ENCODE peak calls at places on chromosomes 16 and 17, in four cellular contexts. Y, R, Q and L are unnamed samples.

GRCh38 chr17:1793447-1793806 is 31.6 kb downstream of the SERPINF1 start:
- DNase-seq in Q (no peak), Y (no peak), R (no peak), L (no peak)

GRCh38 chr16:24163935-24164334 is 92.2 kb upstream of the CACNG3 start:
- DNase-seq in Q (no peak), Y (no peak), R (no peak), L (no peak)

GRCh38 chr17:37828313-37829124 is 83.7 kb upstream of the HNF1B start:
- DNase-seq in Q (peak; percentile 71), Y (no peak), R (no peak), L (no peak)

GRCh38 chr17:77352996-77353395 is 212.2 kb downstream of the SEC14L1 start:
- DNase-seq in R (no peak), Y (no peak), Q (no peak), L (no peak)

GRCh38 chr16:16086653-16087446 is 136.4 kb downstream of the ABCC6 start:
- DNase-seq in Y (no peak), R (no peak), Q (no peak), L (no peak)

GRCh38 chr17:59423137-59423703 is 91.8 kb downstream of the YPEL2 start:
- DNase-seq in R (peak; percentile 62), Y (no peak), Q (peak; percentile 68), L (no peak)

GRCh38 chr17:67289174-67289876 is 44.3 kb upstream of the HELZ start:
- DNase-seq in Q (no peak), R (peak; percentile 55), Y (no peak), L (no peak)

GRCh38 chr17:66995944-66996343 is 31.4 kb downstream of the CACNG4 start:
- DNase-seq in Y (no peak), Q (no peak), R (no peak), L (no peak)

GRCh38 chr17:13346081-13346533 is 255.6 kb downstream of the HS3ST3A1 start:
- DNase-seq in Y (no peak), R (peak; percentile 98), Q (no peak), L (no peak)

GRCh38 chr16:28511031-28511430 is 4.4 kb upstream of the IL27 start:
- DNase-seq in Q (no peak), R (no peak), Y (no peak), L (no peak)

GRCh38 chr17:73522107-73522506 is 122.1 kb downstream of the SDK2 start:
- DNase-seq in Y (peak; percentile 53), Q (no peak), R (no peak), L (no peak)

GRCh38 chr17:29050176-29050575 is 7.2 kb downstream of the PIPOX start:
- DNase-seq in Y (no peak), Q (no peak), R (no peak), L (no peak)

DNA sequence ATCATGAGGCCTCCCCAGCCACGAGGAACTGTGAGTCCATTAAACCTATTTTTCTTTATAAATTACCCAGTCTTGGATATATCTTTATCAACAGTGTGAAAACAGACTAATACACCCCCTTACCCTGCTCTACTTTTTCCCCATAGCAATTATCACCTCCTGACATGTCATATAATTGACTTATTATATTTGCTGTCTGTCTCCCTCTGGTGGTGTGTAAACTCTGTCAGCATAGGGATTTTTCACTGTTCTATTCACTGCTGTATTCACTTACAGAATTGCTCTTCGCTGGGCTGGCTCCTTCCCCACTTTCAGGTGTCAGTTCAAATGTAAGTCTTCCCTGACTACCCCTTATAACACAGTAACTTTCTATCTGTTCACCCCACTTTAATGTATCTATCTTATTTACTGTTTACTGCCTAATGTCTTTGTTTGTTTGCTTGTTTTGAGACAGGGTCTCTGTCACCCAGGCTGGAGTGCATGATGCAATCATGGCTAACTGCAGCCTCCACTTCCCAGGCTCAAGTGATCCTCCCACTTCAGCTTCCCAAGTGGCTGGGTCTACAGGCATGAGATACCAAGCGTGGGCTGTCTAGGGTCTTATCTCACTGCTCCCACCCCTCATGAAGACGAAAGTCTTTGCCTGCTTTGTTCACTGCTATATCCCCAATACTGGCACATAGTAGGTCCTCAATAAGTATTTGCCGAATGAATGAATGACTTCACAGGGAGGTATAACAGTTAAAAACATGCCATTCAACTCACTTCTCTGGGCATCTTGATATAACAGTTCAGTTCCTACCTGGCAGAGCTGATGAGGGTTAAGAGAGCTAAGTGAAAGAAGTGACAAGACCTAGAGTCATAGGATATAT is 52.4 kb upstream of the CDH3 start:
- DNase-seq in Y (no peak), R (no peak), Q (peak; percentile 32), L (no peak)
- TF ChIP-seq CTCF in Y (no peak), R (peak; percentile 28), Q (no peak), L (no peak)

DNA sequence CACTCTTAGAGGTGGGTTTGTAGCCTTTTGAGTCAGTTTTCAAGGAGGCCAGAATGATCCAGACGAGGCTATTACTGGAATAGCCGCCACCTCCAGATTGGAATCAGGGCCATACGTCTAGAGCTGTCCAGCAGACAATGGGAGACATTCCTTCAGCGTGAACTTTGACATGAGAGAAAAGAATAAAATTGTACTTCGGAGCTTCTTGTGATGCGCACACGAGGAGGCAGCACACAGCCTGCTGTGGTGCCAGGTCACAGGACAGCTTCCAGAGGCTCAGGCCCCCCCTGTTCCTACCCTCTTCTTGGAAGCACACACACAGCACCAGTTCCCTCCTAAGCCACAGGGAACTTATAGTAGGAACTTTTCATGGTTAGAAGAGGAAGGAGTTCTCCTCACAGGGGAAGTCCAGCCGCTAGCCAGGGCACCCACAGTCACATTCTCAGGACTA is 81.0 kb downstream of the VPS53 start:
- DNase-seq in Q (no peak), Y (no peak), R (peak; percentile 87), L (no peak)
- TF ChIP-seq CTCF in Q (no peak), Y (no peak), R (no peak), L (no peak)

GRCh38 chr17:38883592-38884526 is 14.0 kb downstream of the LASP1 start:
- DNase-seq in Y (peak; percentile 47), R (peak; percentile 46), Q (no peak), L (no peak)
- TF ChIP-seq CTCF in Y (peak; percentile 25), R (peak; percentile 13), Q (peak; percentile 13), L (no peak)

GRCh38 chr17:34586346-34586846 is 7.0 kb downstream of the TMEM132E start:
- DNase-seq in R (no peak), Y (no peak), Q (no peak), L (no peak)

GRCh38 chr17:34581446-34582184 is 2.2 kb downstream of the TMEM132E start:
- DNase-seq in R (no peak), Q (no peak), Y (no peak), L (no peak)

GRCh38 chr17:34582901-34583245 is 3.5 kb downstream of the TMEM132E start:
- DNase-seq in Y (no peak), R (no peak), Q (no peak), L (no peak)

GRCh38 chr17:34582185-34582900 is 3.0 kb downstream of the TMEM132E start:
- DNase-seq in Y (no peak), R (no peak), Q (no peak), L (no peak)

GRCh38 chr17:34584805-34585416 is 5.5 kb downstream of the TMEM132E start:
- DNase-seq in Q (peak; percentile 28), R (peak; percentile 7), Y (no peak), L (no peak)
- TF ChIP-seq CTCF in Q (peak; percentile 27), R (peak; percentile 13), Y (no peak), L (no peak)

DNA sequence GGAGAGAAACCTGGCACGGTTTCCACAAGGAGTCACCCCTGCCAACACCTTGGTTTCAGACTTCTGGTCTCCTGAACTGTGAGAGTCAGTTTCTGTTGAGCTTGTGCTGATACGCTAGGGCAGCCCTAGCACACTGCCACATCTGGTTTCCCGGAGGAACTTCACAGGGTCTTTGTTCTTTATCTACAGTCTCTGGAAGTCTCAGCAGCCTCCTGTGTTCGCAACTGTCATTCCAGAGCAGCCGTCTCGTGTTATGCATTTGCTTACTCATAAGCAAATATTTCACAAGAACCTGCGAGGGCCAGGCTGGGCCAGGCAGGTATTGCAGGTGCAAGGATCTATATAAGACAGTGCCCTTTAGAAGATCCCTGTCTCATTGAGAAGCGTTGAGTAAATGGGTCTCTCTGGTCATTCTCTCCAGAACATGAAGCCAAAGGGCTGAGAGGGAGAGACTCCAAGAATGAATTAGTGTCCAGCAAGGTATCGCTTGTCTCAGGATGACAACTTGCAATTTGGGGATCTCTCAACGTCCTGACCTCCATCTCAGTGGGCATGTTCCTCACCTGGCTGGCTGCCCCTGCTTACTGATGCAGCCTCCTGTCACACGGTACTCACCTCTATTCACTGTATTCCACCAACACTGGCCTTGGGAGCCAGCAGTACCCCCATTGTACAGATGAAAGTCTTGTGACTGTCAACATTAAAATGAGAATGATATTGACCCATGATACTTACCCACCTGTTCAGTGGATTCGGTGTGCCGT is 141.2 kb downstream of the WWOX start:
- DNase-seq in Q (peak; percentile 41), Y (peak; percentile 69), R (no peak), L (no peak)
- TF ChIP-seq CTCF in Q (no peak), Y (no peak), R (no peak), L (no peak)

DNA sequence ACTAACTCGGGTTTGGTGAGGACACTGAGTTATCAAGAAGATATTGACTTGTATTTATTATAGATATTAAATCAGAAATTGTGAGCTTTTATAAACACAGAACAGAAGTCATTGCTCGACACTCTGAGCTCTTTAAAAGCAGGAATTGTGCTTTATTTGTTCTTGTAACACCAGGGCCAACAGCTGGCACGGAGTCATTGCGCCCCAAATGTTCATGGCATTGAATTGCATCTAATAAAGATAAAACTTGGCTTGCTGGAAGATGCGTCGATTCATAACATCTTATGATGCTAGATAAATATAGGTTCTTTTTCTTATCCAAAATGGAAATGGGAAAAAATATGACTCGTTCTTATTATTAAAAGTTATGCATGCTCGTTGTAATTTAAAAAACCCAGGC is 11.8 kb upstream of the MLYCD start:
- DNase-seq in Q (peak; percentile 53), Y (no peak), R (no peak), L (no peak)
- TF ChIP-seq CTCF in Q (peak; percentile 46), Y (no peak), R (peak; percentile 17), L (no peak)